ENCODE peak calls at places on chromosomes 11 and 22, in ten cellular contexts. U is HS-27A; O is activated T-cell treated with anti-CD3 and anti-CD28 coated beads for 48 hours; J is dorsolateral prefrontal cortex; F is stimulated activated CD4-positive, alpha-beta T cell treated with anti-CD3 and anti-CD28 coated beads, Interleukin-1b, Interleukin-23, amount 100 ng/mL, for 24 hours; Q is left ventricle myocardium superior; Y is HuH-7.5; W is NCI-H2081; R is right lobe of liver; X is omental fat pad. I is an unnamed sample.

GRCh38 chr11:73077454-73077853 is 64.7 kb downstream of the FCHSD2 start:
- DNase-seq in U (no peak), O (no peak), J (no peak), F (no peak), Q (no peak), Y (no peak), W (no peak), R (no peak), X (no peak), I (no peak)

GRCh38 chr11:77560605-77561004 is 29.1 kb upstream of the AQP11 start:
- DNase-seq in U (peak), O (no peak), J (no peak), F (no peak), Q (no peak), Y (no peak), W (no peak), R (no peak), X (no peak), I (peak)

GRCh38 chr11:69012092-69013008 is 696 bp downstream of the MRGPRF start:
- DNase-seq in U (no peak), O (no peak), J (no peak), F (no peak), Q (peak), Y (peak), W (no peak), R (no peak), X (no peak), I (peak)

GRCh38 chr11:126318642-126319373 is 14.9 kb downstream of the DCPS start:
- DNase-seq in U (no peak), O (no peak), J (no peak), F (no peak), Q (peak), Y (no peak), W (no peak), R (no peak), X (no peak), I (peak)

GRCh38 chr11:116953525-116954284 is 116.3 kb upstream of the APOA1 start:
- DNase-seq in U (no peak), O (no peak), J (no peak), F (no peak), Q (no peak), Y (no peak), W (no peak), R (no peak), X (no peak), I (no peak)

GRCh38 chr11:93840981-93841380 is 9.4 kb downstream of the VSTM5 start:
- DNase-seq in U (no peak), O (no peak), J (no peak), F (no peak), Q (no peak), Y (no peak), W (no peak), R (no peak), X (no peak), I (no peak)

GRCh38 chr11:64234840-64235379 is 526 bp downstream of the VEGFB start:
- DNase-seq in U (no peak), O (no peak), J (no peak), F (no peak), Q (peak), Y (peak), W (no peak), R (peak), X (no peak), I (no peak)

GRCh38 chr22:27576815-27577564 is 224.6 kb downstream of the MN1 start:
- DNase-seq in U (no peak), O (no peak), J (no peak), F (no peak), Q (peak), Y (no peak), W (no peak), R (no peak), X (no peak), I (peak)

GRCh38 chr11:71240865-71241691 is 11.3 kb downstream of the SHANK2 start:
- DNase-seq in U (no peak), O (no peak), J (no peak), F (no peak), Q (peak), Y (peak), W (no peak), R (peak), X (no peak), I (peak)

GRCh38 chr11:74084796-74085541 is 76.1 kb upstream of the UCP3 start:
- DNase-seq in U (no peak), O (no peak), J (no peak), F (no peak), Q (no peak), Y (no peak), W (no peak), R (no peak), X (no peak), I (peak)

GRCh38 chr11:63508009-63508408 is 2.1 kb downstream of the LGALS12 start:
- DNase-seq in U (no peak), O (no peak), J (peak), F (no peak), Q (peak), Y (peak), W (no peak), R (peak), X (no peak), I (peak)

GRCh38 chr11:8671651-8672062 is 10.8 kb downstream of the TRIM66 start:
- DNase-seq in U (no peak), O (no peak), J (no peak), F (no peak), Q (no peak), Y (no peak), W (peak), R (no peak), X (no peak), I (peak)

I was measured in amniotic epithelial cell.